ENCODE peak calls at places on chromosomes 1 and 21, in seven cellular contexts. W is endodermal cell; V is CD8-positive, alpha-beta memory T cell; M is ovary; B is hepatocyte; A is neuronal stem cell; S is CD8-positive, alpha-beta T cell. Q is an unnamed sample.

GRCh38 chr1:208025036-208025435 is 114.1 kb upstream of the CD34 start:
- DNase-seq in W (no peak), V (no peak), M (peak; percentile 15), B (no peak), A (no peak), S (no peak), Q (peak; percentile 75)

GRCh38 chr21:28754127-28754611 is 238.5 kb downstream of the LTN1 start:
- DNase-seq in W (no peak), V (no peak), M (peak; percentile 46), B (peak; percentile 56), A (no peak), S (no peak), Q (peak; percentile 59)

GRCh38 chr21:29558331-29558730 is 259.6 kb downstream of the BACH1 start:
- DNase-seq in W (no peak), V (no peak), M (no peak), B (no peak), A (no peak), S (no peak), Q (no peak)

GRCh38 chr1:193013707-193014106 is 45.5 kb downstream of the UCHL5 start:
- DNase-seq in W (no peak), V (no peak), M (no peak), B (no peak), A (no peak), S (no peak), Q (no peak)

GRCh38 chr1:38246955-38247952 is 200.7 kb upstream of the POU3F1 start:
- DNase-seq in W (no peak), V (no peak), M (no peak), B (peak; percentile 67), A (peak; percentile 42), S (no peak), Q (no peak)

GRCh38 chr1:17210176-17210575 is 5.2 kb downstream of the PADI1 start:
- DNase-seq in W (no peak), V (no peak), M (no peak), B (no peak), A (no peak), S (no peak), Q (no peak)

GRCh38 chr1:36172983-36173382 is 17.0 kb downstream of the MAP7D1 start:
- DNase-seq in W (no peak), V (no peak), M (no peak), B (no peak), A (no peak), S (no peak), Q (no peak)

GRCh38 chr1:200124309-200124708 is 96.8 kb downstream of the NR5A2 start:
- DNase-seq in W (no peak), V (no peak), M (no peak), B (no peak), A (no peak), S (no peak), Q (no peak)

GRCh38 chr1:2981981-2982614 is 39.2 kb upstream of the ACTRT2 start:
- DNase-seq in W (peak; percentile 12), V (no peak), M (peak; percentile 1), B (no peak), A (no peak), S (no peak), Q (no peak)

GRCh38 chr1:3380465-3380864 is 74.0 kb upstream of the ARHGEF16 start:
- DNase-seq in W (no peak), V (no peak), M (no peak), B (no peak), A (no peak), S (no peak), Q (no peak)

GRCh38 chr1:224198572-224198971 is 15.5 kb downstream of the DEGS1 start:
- DNase-seq in W (no peak), V (no peak), M (no peak), B (no peak), A (no peak), S (no peak), Q (no peak)

GRCh38 chr21:16007933-16008332 is 278.2 kb downstream of the USP25 start:
- DNase-seq in W (no peak), V (no peak), M (no peak), B (no peak), A (no peak), S (no peak), Q (no peak)

GRCh38 chr1:185646202-185646683 is 87.9 kb upstream of the HMCN1 start:
- DNase-seq in W (peak; percentile 84), V (no peak), M (no peak), B (peak; percentile 90), A (peak; percentile 81), S (no peak), Q (no peak)

GRCh38 chr1:248858096-248858890 is 592 bp downstream of the ZNF692 start:
- DNase-seq in W (peak; percentile 93), V (no peak), M (peak; percentile 56), B (peak; percentile 84), A (peak; percentile 64), S (no peak), Q (peak; percentile 87)

GRCh38 chr1:222777977-222778376 is 36.9 kb upstream of the DISP1 start:
- DNase-seq in W (no peak), V (no peak), M (no peak), B (no peak), A (no peak), S (no peak), Q (no peak)

GRCh38 chr1:73761559-73761958 is 436.4 kb downstream of the LRRIQ3 start:
- DNase-seq in W (no peak), V (no peak), M (no peak), B (no peak), A (no peak), S (no peak), Q (no peak)

GRCh38 chr1:32900956-32901822 is at the start of gene TMEM54:
- DNase-seq in W (peak; percentile 74), V (no peak), M (peak; percentile 64), B (peak; percentile 86), A (no peak), S (no peak), Q (peak; percentile 84)

GRCh38 chr1:77824083-77824482 is 44.6 kb downstream of the MIGA1 start:
- DNase-seq in W (no peak), V (no peak), M (no peak), B (no peak), A (no peak), S (no peak), Q (no peak)
- H3K4me1 ChIP-seq in W (no peaks in the 10 kb centered on the region), V (no peaks in the 10 kb centered on the region), M (no peaks in the 10 kb centered on the region), B (peaks cover 3% of the 10 kb centered on the region), A (no peaks in the 10 kb centered on the region), S (no peaks in the 10 kb centered on the region), Q (peaks cover 2% of the 10 kb centered on the region)

DNA sequence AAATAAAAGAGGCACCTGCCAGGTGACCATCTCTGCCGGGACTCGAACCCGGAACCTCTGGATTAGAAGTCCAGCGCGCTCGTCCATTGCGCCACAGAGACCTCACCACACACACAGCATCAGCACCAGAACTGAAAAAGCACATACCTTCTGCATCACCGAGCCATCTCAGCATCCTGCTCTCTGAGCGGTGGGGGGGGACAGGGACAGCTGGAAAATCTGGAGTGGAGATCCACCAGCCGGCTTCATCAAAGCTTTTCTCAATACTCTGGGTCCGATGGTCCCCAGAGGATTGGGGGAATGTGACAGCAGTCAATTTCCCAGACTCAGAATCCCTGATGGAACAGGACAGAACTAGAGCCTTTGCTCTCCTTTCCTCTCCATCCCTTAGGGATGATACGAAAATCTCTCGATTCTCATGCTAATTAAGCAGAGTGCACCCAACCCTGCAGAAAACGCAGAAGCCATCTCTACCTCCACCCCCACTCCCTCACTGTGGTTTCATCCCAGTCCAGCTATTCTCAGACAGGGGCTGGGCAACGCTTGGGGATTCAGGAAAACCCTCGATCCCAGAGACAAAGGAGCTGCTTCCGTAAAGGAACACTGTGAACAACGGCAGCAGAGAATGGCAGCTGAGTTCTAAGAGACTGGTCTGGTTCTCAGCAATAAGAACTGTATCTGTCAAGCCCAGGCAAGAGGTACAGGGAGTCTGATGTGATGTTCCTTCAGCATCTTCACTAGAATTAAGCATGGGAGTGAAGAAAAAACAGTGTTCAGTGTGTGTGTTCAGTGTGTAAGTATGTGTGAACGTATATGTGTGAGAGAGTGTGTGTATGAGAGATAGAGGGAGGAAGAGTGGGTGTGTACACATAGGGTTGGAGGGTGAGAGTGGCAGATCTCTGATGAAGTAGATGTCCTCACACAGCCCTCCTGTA is 29.6 kb upstream of the CADM3 start:
- DNase-seq in W (peak; percentile 63), V (no peak), M (no peak), B (no peak), A (peak; percentile 78), S (no peak), Q (no peak)
- H3K27me3 ChIP-seq in W (no peaks in the 10 kb centered on the region), V (peaks cover 5% of the 10 kb centered on the region), M (no peaks in the 10 kb centered on the region), B (peaks cover 17% of the 10 kb centered on the region), A (no peaks in the 10 kb centered on the region), S (no peaks in the 10 kb centered on the region), Q (peaks cover 8% of the 10 kb centered on the region)

GRCh38 chr21:42387843-42388242 is 8.0 kb downstream of the TMPRSS3 start:
- DNase-seq in W (no peak), V (no peak), M (no peak), B (no peak), A (no peak), S (no peak), Q (no peak)
- H3K4me1 ChIP-seq in W (no peaks in the 10 kb centered on the region), V (peaks cover 34% of the 10 kb centered on the region), M (no peaks in the 10 kb centered on the region), B (peaks cover 16% of the 10 kb centered on the region), A (no peaks in the 10 kb centered on the region), S (peaks cover 28% of the 10 kb centered on the region), Q (no peaks in the 10 kb centered on the region)

GRCh38 chr21:33078907-33079582 is 9.1 kb downstream of the OLIG1 start:
- DNase-seq in W (no peak), V (no peak), M (no peak), B (peak; percentile 62), A (no peak), S (peak; percentile 9), Q (no peak)

GRCh38 chr21:33075128-33075527 is 5.2 kb downstream of the OLIG1 start:
- DNase-seq in W (peak; percentile 87), V (no peak), M (no peak), B (peak; percentile 40), A (peak; percentile 69), S (no peak), Q (no peak)

GRCh38 chr21:33080376-33080775 is 10.4 kb downstream of the OLIG1 start:
- DNase-seq in W (no peak), V (no peak), M (no peak), B (no peak), A (no peak), S (no peak), Q (no peak)

GRCh38 chr21:33075596-33076195 is 5.8 kb downstream of the OLIG1 start:
- DNase-seq in W (peak; percentile 83), V (no peak), M (no peak), B (peak; percentile 58), A (no peak), S (no peak), Q (no peak)

DNA sequence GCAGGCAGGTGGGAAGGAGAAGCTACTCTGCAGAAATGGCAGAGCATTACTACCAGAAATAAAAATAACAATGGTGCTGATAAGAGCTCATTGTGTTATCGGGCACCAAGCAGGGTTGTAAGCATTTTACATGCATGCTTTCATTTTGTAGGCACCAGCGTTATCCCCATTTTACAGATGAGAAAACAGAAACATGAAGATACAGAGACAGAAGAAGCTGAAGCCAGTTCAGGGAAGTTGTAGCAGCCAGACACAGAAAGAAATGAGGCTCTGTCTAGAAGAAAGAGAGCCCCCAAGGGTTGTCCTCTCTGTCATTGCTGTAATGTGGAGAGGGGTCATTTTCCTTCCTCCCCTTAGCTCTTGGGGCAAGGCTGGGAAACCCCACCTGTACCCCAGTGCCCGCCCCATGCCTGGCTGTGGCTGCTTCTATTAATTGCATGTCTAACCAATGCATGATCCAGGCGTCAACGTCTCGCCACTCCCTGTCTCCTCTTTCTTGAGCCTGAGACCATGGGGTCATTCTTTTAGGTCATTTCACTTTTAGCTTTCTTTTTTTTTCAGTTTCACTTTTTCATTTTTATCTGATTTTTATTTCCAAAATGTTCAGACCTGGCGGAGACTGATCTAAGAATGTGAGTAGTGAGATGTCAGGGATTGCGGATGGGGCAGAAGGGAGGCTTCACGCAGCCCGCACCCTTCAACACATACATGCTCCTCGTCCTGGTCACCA is 6.8 kb downstream of the OLIG1 start:
- DNase-seq in W (no peak), V (no peak), M (no peak), B (no peak), A (no peak), S (no peak), Q (no peak)
- H3K27me3 ChIP-seq in W (peaks cover 34% of the 10 kb centered on the region), V (peaks cover 26% of the 10 kb centered on the region), M (no peaks in the 10 kb centered on the region), B (peaks cover 60% of the 10 kb centered on the region), A (peaks cover 52% of the 10 kb centered on the region), S (peaks cover 3% of the 10 kb centered on the region), Q (no peaks in the 10 kb centered on the region)

GRCh38 chr1:23125489-23125888 is 43.2 kb downstream of the LUZP1 start:
- DNase-seq in W (no peak), V (no peak), M (no peak), B (no peak), A (no peak), S (no peak), Q (no peak)
- H3K4me1 ChIP-seq in W (no peaks in the 10 kb centered on the region), V (peaks cover 11% of the 10 kb centered on the region), M (peaks cover 10% of the 10 kb centered on the region), B (peaks cover 22% of the 10 kb centered on the region), A (peaks cover 3% of the 10 kb centered on the region), S (no peaks in the 10 kb centered on the region), Q (peaks cover 7% of the 10 kb centered on the region)